ENCODE peak calls at places on chromosomes 4 and X, in seven cellular contexts. I is stimulated activated CD4-positive, alpha-beta T cell treated with anti-CD3 and anti-CD28 coated beads, TNF-alpha, amount 100 ng/mL, for 24 hours; F is GF-D8; L is globus pallidus; E is NCI-H1694; B is mammary epithelial cell; H is mucosa of descending colon. Z is an unnamed sample.

GRCh38 chr4:48012819-48013218 is 3.7 kb downstream of the CNGA1 start:
- DNase-seq in I (no peak), F (no peak), L (no peak), E (no peak), B (no peak), H (no peak), Z (no peak)

GRCh38 chr4:2363056-2363719 is 55.3 kb downstream of the ZFYVE28 start:
- DNase-seq in I (no peak), F (no peak), L (no peak), E (no peak), B (no peak), H (peak; percentile 24), Z (no peak)

GRCh38 chr4:6855692-6856297 is 53.8 kb upstream of the TBC1D14 start:
- DNase-seq in I (no peak), F (peak; percentile 11), L (peak; percentile 31), E (no peak), B (no peak), H (no peak), Z (no peak)

GRCh38 chrX:37976153-37976552 is 30.2 kb upstream of the SYTL5 start:
- DNase-seq in I (no peak), F (no peak), L (no peak), E (no peak), B (no peak), H (no peak), Z (no peak)

GRCh38 chrX:115949900-115950822 is 220.4 kb upstream of the AGTR2 start:
- DNase-seq in I (no peak), F (no peak), L (peak; percentile 69), E (peak; percentile 65), B (peak; percentile 31), H (no peak), Z (peak; percentile 46)

GRCh38 chrX:130857207-130857606 is 45.8 kb downstream of the ENOX2 start:
- DNase-seq in I (no peak), F (no peak), L (no peak), E (no peak), B (no peak), H (no peak), Z (no peak)

GRCh38 chrX:1534321-1535168 is 2.4 kb downstream of the P2RY8 start:
- DNase-seq in I (no peak), F (peak; percentile 30), L (no peak), E (no peak), B (no peak), H (no peak), Z (no peak)

GRCh38 chrX:110914281-110914680 is 118.7 kb upstream of the CHRDL1 start:
- DNase-seq in I (no peak), F (no peak), L (no peak), E (no peak), B (no peak), H (no peak), Z (no peak)

GRCh38 chr4:87516683-87517082 is 12.5 kb downstream of the SPARCL1 start:
- DNase-seq in I (no peak), F (no peak), L (no peak), E (no peak), B (no peak), H (no peak), Z (no peak)

GRCh38 chr4:3210467-3210866 is 38.5 kb upstream of the MSANTD1 start:
- DNase-seq in I (no peak), F (no peak), L (no peak), E (no peak), B (no peak), H (no peak), Z (no peak)

GRCh38 chr4:168683595-168683994 is 186.7 kb downstream of the PALLD start:
- DNase-seq in I (no peak), F (no peak), L (no peak), E (no peak), B (peak; percentile 39), H (no peak), Z (no peak)

GRCh38 chr4:186149872-186150271 is 41.5 kb upstream of the CYP4V2 start:
- DNase-seq in I (no peak), F (no peak), L (peak; percentile 48), E (no peak), B (no peak), H (no peak), Z (no peak)

GRCh38 chr4:169640261-169640880 is 20.0 kb downstream of the CLCN3 start:
- DNase-seq in I (no peak), F (no peak), L (no peak), E (no peak), B (no peak), H (no peak), Z (no peak)

GRCh38 chr4:5812506-5813229 is 80.2 kb downstream of the CRMP1 start:
- DNase-seq in I (no peak), F (peak; percentile 43), L (peak; percentile 54), E (peak; percentile 72), B (peak; percentile 55), H (no peak), Z (peak; percentile 69)

GRCh38 chrX:13013353-13014110 is 30.9 kb downstream of the FAM9C start:
- DNase-seq in I (no peak), F (peak; percentile 78), L (peak; percentile 39), E (no peak), B (peak; percentile 70), H (no peak), Z (no peak)

GRCh38 chrX:128975716-128976115 is 547.6 kb downstream of the SMARCA1 start:
- DNase-seq in I (no peak), F (no peak), L (peak; percentile 4), E (peak; percentile 41), B (peak; percentile 0), H (no peak), Z (peak; percentile 70)

GRCh38 chr4:7822858-7823257 is 116.8 kb downstream of the AFAP1 start:
- DNase-seq in I (no peak), F (no peak), L (no peak), E (no peak), B (no peak), H (no peak), Z (no peak)

GRCh38 chr4:37528161-37528560 is 158.0 kb downstream of the RELL1 start:
- DNase-seq in I (no peak), F (no peak), L (no peak), E (no peak), B (peak; percentile 48), H (no peak), Z (no peak)

GRCh38 chr4:38382492-38382891 is 281.5 kb upstream of the KLF3 start:
- DNase-seq in I (no peak), F (no peak), L (no peak), E (no peak), B (no peak), H (no peak), Z (no peak)

GRCh38 chr4:168199262-168199957 is 107.1 kb downstream of the ANXA10 start:
- DNase-seq in I (no peak), F (no peak), L (no peak), E (no peak), B (no peak), H (no peak), Z (no peak)